ENCODE peak calls at places on chromosomes 12 and 14, in ten cellular contexts. J is upper lobe of left lung, O is spleen, Y is transverse colon, K is suprapubic skin, A is GM12878, X is Panc1, G is HCT116, U is SK-N-SH, P is H1. Q is an unnamed sample.
A peak's percentile ranks its signal among the peaks of the same experiment; 100 is the strongest.

GRCh38 chr14:96252323-96253052 is 3.5 kb upstream of the BDKRB1 start:
- DNase-seq in J (no peak), O (no peak), Y (no peak), K (no peak), A (no peak), X (no peak), G (no peak), U (no peak), P (no peak), Q (no peak)

GRCh38 chr14:64109821-64110554 is 184.2 kb downstream of the ESR2 start:
- DNase-seq in J (no peak), O (no peak), Y (no peak), K (no peak), A (no peak), X (no peak), G (no peak), U (no peak), P (no peak), Q (no peak)

GRCh38 chr14:97299661-97300060 is 502.5 kb downstream of the VRK1 start:
- DNase-seq in J (no peak), O (no peak), Y (no peak), K (no peak), A (no peak), X (no peak), G (no peak), U (no peak), P (no peak), Q (no peak)

GRCh38 chr14:106844608-106845285 is 1318.4 kb downstream of the TMEM121 start:
- DNase-seq in J (peak; percentile 84), O (peak; percentile 96), Y (peak; percentile 90), K (peak; percentile 82), A (no peak), X (no peak), G (no peak), U (peak; percentile 58), P (no peak), Q (peak; percentile 95)

GRCh38 chr14:67569011-67569650 is 30.9 kb downstream of the PIGH start:
- DNase-seq in J (no peak), O (peak; percentile 71), Y (no peak), K (peak; percentile 57), A (no peak), X (no peak), G (no peak), U (no peak), P (no peak), Q (no peak)

GRCh38 chr14:90986510-90986909 is 73.9 kb downstream of the RPS6KA5 start:
- DNase-seq in J (no peak), O (no peak), Y (no peak), K (no peak), A (no peak), X (no peak), G (no peak), U (no peak), P (no peak), Q (no peak)

GRCh38 chr12:112977641-112978040 is 678 bp upstream of the OAS2 start:
- DNase-seq in J (no peak), O (no peak), Y (no peak), K (no peak), A (no peak), X (no peak), G (no peak), U (no peak), P (no peak), Q (no peak)

GRCh38 chr14:23434488-23435219 is 806 bp downstream of the MYH7 start:
- DNase-seq in J (peak; percentile 13), O (no peak), Y (peak; percentile 1), K (peak; percentile 53), A (no peak), X (no peak), G (no peak), U (no peak), P (no peak), Q (no peak)

DNA sequence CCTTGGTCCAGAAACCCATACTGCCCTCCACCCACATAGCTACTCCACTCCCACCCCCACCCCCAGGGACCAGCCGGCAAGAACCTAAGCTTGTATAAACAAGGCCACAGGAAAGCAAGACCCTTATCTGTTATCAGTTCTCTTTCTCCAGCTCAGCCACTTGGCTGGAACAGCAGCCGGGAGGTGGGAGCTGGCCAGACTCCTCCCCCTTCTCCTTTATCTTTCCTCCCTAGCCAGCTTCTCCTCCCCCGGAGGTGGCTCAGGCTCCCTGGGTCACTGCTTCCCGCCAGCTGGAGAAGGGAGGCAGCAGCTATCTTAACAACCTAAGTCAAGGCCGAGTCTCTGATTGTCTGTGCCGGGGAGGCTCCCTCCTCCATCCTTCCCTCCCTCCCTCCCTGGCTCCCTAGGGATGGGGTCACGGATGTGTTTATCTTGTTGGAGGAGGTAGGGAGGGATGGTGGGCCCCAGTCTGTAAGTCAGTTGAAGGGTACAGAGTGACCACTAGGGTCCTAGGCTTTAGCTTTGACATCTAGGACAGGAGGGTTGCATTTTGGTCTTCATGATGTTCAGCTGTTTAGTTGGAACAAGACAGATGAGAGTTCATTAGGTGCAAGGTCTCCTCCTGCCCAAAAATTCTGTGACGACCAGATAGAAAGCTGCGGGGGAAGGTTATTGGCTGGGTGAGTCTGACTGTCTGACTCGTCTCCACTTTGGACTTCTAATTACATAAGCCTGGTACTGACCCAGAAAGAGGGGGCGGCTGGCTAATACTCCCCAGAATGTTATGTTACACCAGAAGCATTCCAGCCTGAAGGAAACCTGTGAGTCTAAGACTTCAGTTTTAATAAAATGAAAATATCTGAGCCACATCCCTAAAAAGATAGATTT is 29.7 kb downstream of the ZFP36L1 start:
- DNase-seq in J (no peak), O (peak; percentile 83), Y (no peak), K (no peak), A (no peak), X (no peak), G (no peak), U (peak; percentile 80), P (no peak), Q (no peak)
- TF ChIP-seq POLR2AphosphoS5 in J (no peak), O (peak; percentile 22), Y (no peak), K (no peak), A (no peak), X (no peak), G (no peak), U (no peak), P (no peak), Q (no peak)

GRCh38 chr14:104151028-104151385 is 12.6 kb downstream of the KIF26A start:
- DNase-seq in J (no peak), O (no peak), Y (no peak), K (no peak), A (no peak), X (no peak), G (no peak), U (no peak), P (no peak), Q (no peak)

GRCh38 chr14:104150201-104151027 is 12.0 kb downstream of the KIF26A start:
- DNase-seq in J (no peak), O (no peak), Y (no peak), K (no peak), A (no peak), X (no peak), G (no peak), U (peak; percentile 89), P (peak; percentile 61), Q (no peak)

GRCh38 chr14:104152686-104153398 is 14.5 kb downstream of the KIF26A start:
- DNase-seq in J (no peak), O (no peak), Y (no peak), K (no peak), A (no peak), X (no peak), G (no peak), U (no peak), P (no peak), Q (no peak)

GRCh38 chr14:104152246-104152575 is 13.8 kb downstream of the KIF26A start:
- DNase-seq in J (no peak), O (no peak), Y (no peak), K (no peak), A (no peak), X (no peak), G (no peak), U (no peak), P (no peak), Q (no peak)

GRCh38 chr14:104151546-104152245 is 13.3 kb downstream of the KIF26A start:
- DNase-seq in J (no peak), O (no peak), Y (no peak), K (no peak), A (no peak), X (no peak), G (no peak), U (no peak), P (no peak), Q (no peak)
- TF ChIP-seq POLR2AphosphoS5 in J (no peak), O (no peak), Y (no peak), K (no peak), A (no peak), X (no peak), G (no peak), U (no peak), P (no peak), Q (no peak)

GRCh38 chr14:99809864-99810854 is 16.9 kb downstream of the EML1 start:
- DNase-seq in J (no peak), O (no peak), Y (no peak), K (peak; percentile 83), A (no peak), X (no peak), G (no peak), U (peak; percentile 64), P (no peak), Q (no peak)

GRCh38 chr14:99807413-99808132 is 14.4 kb downstream of the EML1 start:
- DNase-seq in J (no peak), O (no peak), Y (no peak), K (no peak), A (no peak), X (no peak), G (no peak), U (no peak), P (no peak), Q (no peak)

GRCh38 chr14:99808133-99808505 is 14.9 kb downstream of the EML1 start:
- DNase-seq in J (no peak), O (no peak), Y (no peak), K (no peak), A (no peak), X (no peak), G (no peak), U (no peak), P (no peak), Q (no peak)

GRCh38 chr14:99808515-99808914 is 15.3 kb downstream of the EML1 start:
- DNase-seq in J (no peak), O (no peak), Y (no peak), K (no peak), A (no peak), X (no peak), G (no peak), U (no peak), P (no peak), Q (no peak)

GRCh38 chr14:99809376-99809775 is 16.2 kb downstream of the EML1 start:
- DNase-seq in J (no peak), O (no peak), Y (peak; percentile 52), K (peak; percentile 86), A (no peak), X (no peak), G (no peak), U (peak; percentile 77), P (no peak), Q (no peak)
- TF ChIP-seq POLR2AphosphoS5 in J (no peak), O (no peak), Y (peak; percentile 80), K (peak; percentile 71), A (no peak), X (no peak), G (no peak), U (no peak), P (no peak), Q (no peak)

DNA sequence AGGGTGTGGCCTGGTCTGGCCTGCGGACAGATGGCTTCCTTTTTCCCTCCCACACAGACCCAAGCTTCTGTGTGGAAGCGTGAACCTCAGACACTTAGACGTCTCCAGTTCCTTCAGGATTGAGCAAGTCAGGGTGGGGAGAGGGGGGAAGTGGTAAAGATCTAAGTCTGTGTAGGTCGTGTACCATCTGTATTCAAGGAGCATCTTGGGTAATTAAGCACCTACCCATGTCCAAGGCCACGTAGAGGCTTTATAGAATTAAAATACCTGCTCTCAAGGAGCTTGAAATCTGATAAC is 1.7 kb downstream of the AVIL start:
- DNase-seq in J (peak; percentile 68), O (peak; percentile 41), Y (peak; percentile 46), K (no peak), A (no peak), X (no peak), G (no peak), U (no peak), P (no peak), Q (peak; percentile 95)
- TF ChIP-seq POLR2AphosphoS5 in J (peak; percentile 21), O (no peak), Y (no peak), K (no peak), A (no peak), X (no peak), G (no peak), U (no peak), P (no peak), Q (peak; percentile 86)